ENCODE peak calls at places on chromosomes 2 and 18, in six cellular contexts. U is H1, X is neuronal stem cell, H is mesenchymal stem cell, K is H9, M is trophoblast cell. N is an unnamed sample.

GRCh38 chr18:2924920-2925319 is 78.1 kb downstream of the EMILIN2 start:
- DNase-seq in M (no peak), H (no peak), K (no peak), X (no peak), U (no peak), N (no peak)

GRCh38 chr2:47534179-47534919 is 131.4 kb downstream of the MSH2 start:
- DNase-seq in K (no peak), H (peak; percentile 90), X (peak; percentile 27), U (no peak), M (no peak), N (peak; percentile 89)

GRCh38 chr18:6683112-6683876 is 46.2 kb upstream of the ARHGAP28 start:
- DNase-seq in X (no peak), M (peak; percentile 78), U (peak; percentile 62), K (peak; percentile 77), H (no peak), N (no peak)

GRCh38 chr2:173589604-173590277 is 235.1 kb downstream of the CDCA7 start:
- DNase-seq in X (no peak), H (no peak), K (no peak), M (peak; percentile 46), U (no peak), N (peak; percentile 39)

GRCh38 chr2:63590621-63591408 is 2.1 kb downstream of the MDH1 start:
- DNase-seq in X (no peak), M (no peak), K (no peak), H (peak; percentile 24), U (no peak), N (no peak)

GRCh38 chr2:2572393-2573204 is 241.5 kb upstream of the MYT1L start:
- DNase-seq in K (no peak), M (no peak), X (no peak), H (no peak), U (peak; percentile 16), N (no peak)

GRCh38 chr2:101406867-101407266 is 19.6 kb upstream of the CREG2 start:
- DNase-seq in M (no peak), K (no peak), X (no peak), H (peak; percentile 92), U (no peak), N (peak; percentile 97)

GRCh38 chr18:45719106-45719505 is 4.9 kb upstream of the SLC14A1 start:
- DNase-seq in H (no peak), X (no peak), K (no peak), U (no peak), M (no peak), N (no peak)

GRCh38 chr2:11855120-11855760 is 108.8 kb downstream of the LPIN1 start:
- DNase-seq in M (no peak), K (no peak), H (no peak), X (no peak), U (no peak), N (no peak)

GRCh38 chr18:45164551-45164950 is 450.7 kb upstream of the SLC14A2 start:
- DNase-seq in X (no peak), H (no peak), U (no peak), K (no peak), M (no peak), N (no peak)

GRCh38 chr18:51192026-51192425 is 5.5 kb downstream of the MEX3C start:
- DNase-seq in U (no peak), K (no peak), X (no peak), H (no peak), M (no peak), N (no peak)

GRCh38 chr2:145258903-145259579 is 739.1 kb upstream of the ZEB2 start:
- DNase-seq in H (peak; percentile 26), K (no peak), X (no peak), M (no peak), U (no peak), N (peak; percentile 12)

GRCh38 chr2:6184532-6185302 is 492.5 kb downstream of the SOX11 start:
- DNase-seq in H (peak; percentile 55), X (peak; percentile 18), K (no peak), U (no peak), M (no peak), N (peak; percentile 66)

GRCh38 chr2:202116686-202117085 is 43.6 kb downstream of the KIAA2012 start:
- DNase-seq in M (no peak), U (no peak), X (no peak), K (no peak), H (no peak), N (no peak)

GRCh38 chr2:71215447-71215846 is 11.5 kb downstream of the PAIP2B start:
- DNase-seq in H (no peak), U (no peak), M (peak; percentile 49), K (no peak), X (no peak), N (no peak)

GRCh38 chr2:85763831-85764230 is 10.0 kb downstream of the ATOH8 start:
- DNase-seq in U (no peak), X (no peak), M (no peak), H (no peak), K (no peak), N (no peak)
- H4K91ac ChIP-seq in U (no peak overlapping the region), X (peak overlapping the region; percentile 90), M (no peak overlapping the region), H (peak overlapping the region; percentile 1), K (no peak overlapping the region), N (no peak overlapping the region)

GRCh38 chr2:19026156-19026660 is 332.2 kb downstream of the OSR1 start:
- DNase-seq in M (no peak), K (no peak), U (no peak), H (no peak), X (no peak), N (no peak)

GRCh38 chr2:19031642-19032041 is 326.8 kb downstream of the OSR1 start:
- DNase-seq in X (no peak), M (no peak), K (no peak), U (no peak), H (no peak), N (peak; percentile 52)

GRCh38 chr2:19028617-19029016 is 329.8 kb downstream of the OSR1 start:
- DNase-seq in M (no peak), U (no peak), H (no peak), X (no peak), K (no peak), N (no peak)

GRCh38 chr2:19029655-19030054 is 328.8 kb downstream of the OSR1 start:
- DNase-seq in X (no peak), M (no peak), H (no peak), K (no peak), U (no peak), N (no peak)

GRCh38 chr2:19027621-19028020 is 330.8 kb downstream of the OSR1 start:
- DNase-seq in U (no peak), K (no peak), X (no peak), H (no peak), M (no peak), N (no peak)
- H4K91ac ChIP-seq in U (no peak overlapping the region), K (no peak overlapping the region), X (no peak overlapping the region), H (peak overlapping the region; percentile 29), M (no peak overlapping the region), N (no peak overlapping the region)

GRCh38 chr2:237392186-237392585 is 21.8 kb downstream of the COL6A3 start:
- DNase-seq in M (no peak), X (no peak), K (no peak), U (no peak), H (no peak), N (no peak)
- H4K91ac ChIP-seq in M (no peak overlapping the region), X (no peak overlapping the region), K (no peak overlapping the region), U (no peak overlapping the region), H (no peak overlapping the region), N (no peak overlapping the region)

GRCh38 chr2:236776695-236777251 is 207.1 kb downstream of the ACKR3 start:
- DNase-seq in M (no peak), H (peak; percentile 72), U (no peak), X (no peak), K (no peak), N (peak; percentile 35)

GRCh38 chr2:236772220-236772837 is 202.7 kb downstream of the ACKR3 start:
- DNase-seq in K (no peak), M (no peak), H (no peak), X (no peak), U (no peak), N (no peak)

GRCh38 chr2:236775521-236775920 is 205.9 kb downstream of the ACKR3 start:
- DNase-seq in H (no peak), U (no peak), K (no peak), M (no peak), X (no peak), N (no peak)

GRCh38 chr2:236773206-236773605 is 203.6 kb downstream of the ACKR3 start:
- DNase-seq in U (no peak), H (no peak), M (no peak), K (no peak), X (no peak), N (no peak)

DNA sequence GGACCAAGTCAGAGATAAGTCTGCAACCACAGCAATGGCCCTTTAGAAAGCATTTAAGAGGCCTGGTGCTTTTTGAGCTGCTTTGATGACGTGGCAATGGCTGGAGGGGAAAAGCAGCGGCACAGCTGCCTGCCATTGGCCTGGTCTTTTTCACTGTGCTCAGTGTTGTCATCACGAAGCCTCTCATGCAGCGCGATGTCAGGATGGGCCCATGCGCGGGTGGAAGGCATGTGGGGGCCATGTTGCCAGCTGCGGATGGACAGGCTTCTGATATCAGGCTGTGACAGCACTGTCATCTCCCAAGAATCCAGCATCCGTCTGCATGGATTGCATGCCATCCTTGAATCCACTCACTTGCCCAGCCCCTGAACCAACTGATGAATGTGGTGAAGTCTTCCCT is 204.5 kb downstream of the ACKR3 start:
- DNase-seq in X (no peak), K (no peak), U (no peak), M (peak; percentile 88), H (peak; percentile 19), N (no peak)
- H4K91ac ChIP-seq in X (no peak overlapping the region), K (no peak overlapping the region), U (no peak overlapping the region), M (peak overlapping the region; percentile 94), H (peak overlapping the region; percentile 66), N (no peak overlapping the region)

DNA sequence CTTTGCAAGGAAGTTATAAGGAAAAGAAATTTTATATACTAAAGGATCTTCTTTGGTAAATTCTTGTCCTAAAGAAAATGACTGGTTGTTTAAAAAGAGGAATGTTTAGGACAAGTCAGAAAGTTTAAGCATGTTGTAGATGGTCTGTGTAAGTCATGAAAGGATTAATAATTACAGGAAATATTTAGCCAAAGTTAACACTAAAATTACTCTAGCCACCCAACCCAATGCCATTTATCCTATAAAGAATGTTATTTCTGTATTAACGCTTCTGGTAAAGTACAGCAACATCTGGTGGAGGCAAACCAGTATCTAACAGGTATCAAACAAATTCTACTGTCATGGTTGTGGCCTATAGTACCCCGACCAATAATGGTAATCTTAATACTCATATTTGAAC is 546.9 kb upstream of the PKDCC start:
- DNase-seq in K (no peak), H (no peak), U (no peak), X (no peak), M (no peak), N (no peak)
- H4K91ac ChIP-seq in K (no peak overlapping the region), H (no peak overlapping the region), U (no peak overlapping the region), X (no peak overlapping the region), M (no peak overlapping the region), N (no peak overlapping the region)

DNA sequence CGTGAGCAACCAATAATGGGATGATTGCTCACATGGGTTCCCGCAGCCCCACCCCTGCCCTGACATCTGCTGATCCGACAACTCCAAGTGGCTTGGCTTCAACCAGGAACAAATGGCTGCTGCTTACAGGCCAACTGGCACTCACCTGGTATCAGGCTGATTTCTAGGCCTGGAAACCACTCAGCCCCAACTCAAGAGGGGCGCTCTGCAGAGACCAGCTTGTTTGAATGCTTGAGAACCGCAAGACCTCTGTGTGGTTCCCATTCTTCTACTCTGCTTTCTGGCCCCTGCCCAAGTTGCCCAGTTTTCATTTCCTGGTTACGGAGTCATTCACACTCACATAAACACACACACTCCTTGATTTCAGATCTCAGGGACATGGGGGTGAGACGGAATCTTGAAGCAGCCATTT is 52.0 kb downstream of the TNP1 start:
- DNase-seq in U (no peak), K (no peak), H (peak; percentile 49), X (no peak), M (no peak), N (peak; percentile 47)
- H4K91ac ChIP-seq in U (no peak overlapping the region), K (no peak overlapping the region), H (no peak overlapping the region), X (no peak overlapping the region), M (no peak overlapping the region), N (no peak overlapping the region)